ENCODE peak calls at places on chromosomes 7 and 10, in nine cellular contexts. One of them, this sample, is unnamed.

GRCh38 chr7:141533149-141533949 is 17.9 kb upstream of the AGK start:
- DNase-seq in right lobe of liver: no peak
- DNase-seq in IMR-90: peak
- DNase-seq in upper lobe of right lung: peak
- DNase-seq in brain microvascular endothelial cell: peak
- DNase-seq in neural progenitor cell: peak
- DNase-seq in AG04450: peak
- DNase-seq in dorsolateral prefrontal cortex: peak
- DNase-seq in vagina: no peak
- DNase-seq in this sample: no peak

GRCh38 chr10:35056686-35057085 is 33.5 kb downstream of the CUL2 start:
- DNase-seq in right lobe of liver: no peak
- DNase-seq in IMR-90: no peak
- DNase-seq in upper lobe of right lung: no peak
- DNase-seq in brain microvascular endothelial cell: no peak
- DNase-seq in neural progenitor cell: no peak
- DNase-seq in AG04450: no peak
- DNase-seq in dorsolateral prefrontal cortex: no peak
- DNase-seq in vagina: no peak
- DNase-seq in this sample: no peak

GRCh38 chr7:35565927-35566326 is 129.0 kb downstream of the HERPUD2 start:
- DNase-seq in right lobe of liver: no peak
- DNase-seq in IMR-90: no peak
- DNase-seq in upper lobe of right lung: no peak
- DNase-seq in brain microvascular endothelial cell: no peak
- DNase-seq in neural progenitor cell: no peak
- DNase-seq in AG04450: no peak
- DNase-seq in dorsolateral prefrontal cortex: no peak
- DNase-seq in vagina: no peak
- DNase-seq in this sample: no peak

GRCh38 chr10:112519129-112519761 is 72.2 kb downstream of the VTI1A start:
- DNase-seq in right lobe of liver: no peak
- DNase-seq in IMR-90: no peak
- DNase-seq in upper lobe of right lung: no peak
- DNase-seq in brain microvascular endothelial cell: no peak
- DNase-seq in neural progenitor cell: no peak
- DNase-seq in AG04450: no peak
- DNase-seq in dorsolateral prefrontal cortex: no peak
- DNase-seq in vagina: no peak
- DNase-seq in this sample: no peak

GRCh38 chr7:116401711-116402110 is 97.8 kb upstream of the CAV2 start:
- DNase-seq in right lobe of liver: no peak
- DNase-seq in IMR-90: no peak
- DNase-seq in upper lobe of right lung: no peak
- DNase-seq in brain microvascular endothelial cell: no peak
- DNase-seq in neural progenitor cell: no peak
- DNase-seq in AG04450: no peak
- DNase-seq in dorsolateral prefrontal cortex: no peak
- DNase-seq in vagina: no peak
- DNase-seq in this sample: no peak

GRCh38 chr7:99394188-99394502 is 14.3 kb downstream of the PDAP1 start:
- DNase-seq in right lobe of liver: no peak
- DNase-seq in IMR-90: no peak
- DNase-seq in upper lobe of right lung: no peak
- DNase-seq in brain microvascular endothelial cell: no peak
- DNase-seq in neural progenitor cell: no peak
- DNase-seq in AG04450: no peak
- DNase-seq in dorsolateral prefrontal cortex: no peak
- DNase-seq in vagina: no peak
- DNase-seq in this sample: no peak

GRCh38 chr7:56447864-56448693 is 331.9 kb upstream of the NUPR2 start:
- DNase-seq in right lobe of liver: no peak
- DNase-seq in IMR-90: no peak
- DNase-seq in upper lobe of right lung: no peak
- DNase-seq in brain microvascular endothelial cell: no peak
- DNase-seq in neural progenitor cell: no peak
- DNase-seq in AG04450: no peak
- DNase-seq in dorsolateral prefrontal cortex: no peak
- DNase-seq in vagina: no peak
- DNase-seq in this sample: peak

GRCh38 chr7:142487124-142487523 is 229.3 kb upstream of the PRSS58 start:
- DNase-seq in right lobe of liver: no peak
- DNase-seq in IMR-90: no peak
- DNase-seq in upper lobe of right lung: no peak
- DNase-seq in brain microvascular endothelial cell: no peak
- DNase-seq in neural progenitor cell: no peak
- DNase-seq in AG04450: no peak
- DNase-seq in dorsolateral prefrontal cortex: no peak
- DNase-seq in vagina: no peak
- DNase-seq in this sample: no peak

GRCh38 chr10:43267811-43268210 is 946 bp upstream of the RASGEF1A start:
- DNase-seq in right lobe of liver: no peak
- DNase-seq in IMR-90: no peak
- DNase-seq in upper lobe of right lung: no peak
- DNase-seq in brain microvascular endothelial cell: no peak
- DNase-seq in neural progenitor cell: no peak
- DNase-seq in AG04450: no peak
- DNase-seq in dorsolateral prefrontal cortex: no peak
- DNase-seq in vagina: no peak
- DNase-seq in this sample: no peak

GRCh38 chr10:29141761-29142160 is 147.1 kb upstream of the LYZL1 start:
- DNase-seq in right lobe of liver: no peak
- DNase-seq in IMR-90: no peak
- DNase-seq in upper lobe of right lung: no peak
- DNase-seq in brain microvascular endothelial cell: no peak
- DNase-seq in neural progenitor cell: no peak
- DNase-seq in AG04450: no peak
- DNase-seq in dorsolateral prefrontal cortex: no peak
- DNase-seq in vagina: no peak
- DNase-seq in this sample: no peak

GRCh38 chr10:31095677-31096076 is 64.0 kb upstream of the ZNF438 start:
- DNase-seq in right lobe of liver: no peak
- DNase-seq in IMR-90: no peak
- DNase-seq in upper lobe of right lung: no peak
- DNase-seq in brain microvascular endothelial cell: no peak
- DNase-seq in neural progenitor cell: no peak
- DNase-seq in AG04450: no peak
- DNase-seq in dorsolateral prefrontal cortex: no peak
- DNase-seq in vagina: no peak
- DNase-seq in this sample: no peak

GRCh38 chr10:111968624-111969023 is 214.9 kb downstream of the GPAM start:
- DNase-seq in right lobe of liver: no peak
- DNase-seq in IMR-90: no peak
- DNase-seq in upper lobe of right lung: no peak
- DNase-seq in brain microvascular endothelial cell: no peak
- DNase-seq in neural progenitor cell: no peak
- DNase-seq in AG04450: no peak
- DNase-seq in dorsolateral prefrontal cortex: no peak
- DNase-seq in vagina: no peak
- DNase-seq in this sample: no peak

GRCh38 chr10:12614390-12615003 is 265.1 kb downstream of the CAMK1D start:
- DNase-seq in right lobe of liver: no peak
- DNase-seq in IMR-90: no peak
- DNase-seq in upper lobe of right lung: no peak
- DNase-seq in brain microvascular endothelial cell: no peak
- DNase-seq in neural progenitor cell: no peak
- DNase-seq in AG04450: no peak
- DNase-seq in dorsolateral prefrontal cortex: no peak
- DNase-seq in vagina: no peak
- DNase-seq in this sample: no peak

GRCh38 chr7:38756521-38756920 is 125.3 kb upstream of the AMPH start:
- DNase-seq in right lobe of liver: no peak
- DNase-seq in IMR-90: peak
- DNase-seq in upper lobe of right lung: no peak
- DNase-seq in brain microvascular endothelial cell: peak
- DNase-seq in neural progenitor cell: no peak
- DNase-seq in AG04450: no peak
- DNase-seq in dorsolateral prefrontal cortex: no peak
- DNase-seq in vagina: no peak
- DNase-seq in this sample: no peak

GRCh38 chr7:29035044-29035740 is 77.1 kb upstream of the TRIL start:
- DNase-seq in right lobe of liver: no peak
- DNase-seq in IMR-90: peak
- DNase-seq in upper lobe of right lung: no peak
- DNase-seq in brain microvascular endothelial cell: peak
- DNase-seq in neural progenitor cell: no peak
- DNase-seq in AG04450: no peak
- DNase-seq in dorsolateral prefrontal cortex: no peak
- DNase-seq in vagina: no peak
- DNase-seq in this sample: no peak

GRCh38 chr7:1742555-1743303 is 72.7 kb downstream of the ELFN1 start:
- DNase-seq in right lobe of liver: no peak
- DNase-seq in IMR-90: peak
- DNase-seq in upper lobe of right lung: no peak
- DNase-seq in brain microvascular endothelial cell: peak
- DNase-seq in neural progenitor cell: no peak
- DNase-seq in AG04450: no peak
- DNase-seq in dorsolateral prefrontal cortex: no peak
- DNase-seq in vagina: no peak
- DNase-seq in this sample: no peak

DNA sequence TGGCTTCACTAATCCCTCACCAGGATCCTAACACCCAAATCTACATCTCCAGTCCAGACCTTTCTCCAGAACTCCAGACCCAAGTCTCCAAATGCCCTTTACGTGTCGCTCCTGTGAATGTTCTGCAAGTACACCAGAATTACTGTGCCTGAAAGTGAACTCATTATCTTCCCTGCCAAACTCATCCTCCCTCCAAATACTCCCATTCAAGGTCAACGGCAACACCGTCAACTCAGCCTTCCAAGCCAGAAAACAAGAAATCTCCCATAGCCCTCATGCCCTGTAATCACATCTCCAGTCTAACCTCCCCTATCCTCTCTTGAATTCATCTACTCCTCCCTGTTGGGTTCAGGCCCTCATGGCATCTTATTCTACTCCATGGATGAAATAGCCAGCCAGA is 12.3 kb downstream of the CREB3L2 start:
- DNase-seq in right lobe of liver: no peak
- DNase-seq in IMR-90: peak
- DNase-seq in upper lobe of right lung: no peak
- DNase-seq in brain microvascular endothelial cell: no peak
- DNase-seq in neural progenitor cell: no peak
- DNase-seq in AG04450: no peak
- DNase-seq in dorsolateral prefrontal cortex: no peak
- DNase-seq in vagina: no peak
- DNase-seq in this sample: no peak
- H3K27ac ChIP-seq in right lobe of liver: peak
- H3K27ac ChIP-seq in IMR-90: peak
- H3K27ac ChIP-seq in upper lobe of right lung: no peak
- H3K27ac ChIP-seq in brain microvascular endothelial cell: peak
- H3K27ac ChIP-seq in neural progenitor cell: no peak
- H3K27ac ChIP-seq in AG04450: peak
- H3K27ac ChIP-seq in dorsolateral prefrontal cortex: no peak
- H3K27ac ChIP-seq in vagina: peak
- H3K27ac ChIP-seq in this sample: peak

DNA sequence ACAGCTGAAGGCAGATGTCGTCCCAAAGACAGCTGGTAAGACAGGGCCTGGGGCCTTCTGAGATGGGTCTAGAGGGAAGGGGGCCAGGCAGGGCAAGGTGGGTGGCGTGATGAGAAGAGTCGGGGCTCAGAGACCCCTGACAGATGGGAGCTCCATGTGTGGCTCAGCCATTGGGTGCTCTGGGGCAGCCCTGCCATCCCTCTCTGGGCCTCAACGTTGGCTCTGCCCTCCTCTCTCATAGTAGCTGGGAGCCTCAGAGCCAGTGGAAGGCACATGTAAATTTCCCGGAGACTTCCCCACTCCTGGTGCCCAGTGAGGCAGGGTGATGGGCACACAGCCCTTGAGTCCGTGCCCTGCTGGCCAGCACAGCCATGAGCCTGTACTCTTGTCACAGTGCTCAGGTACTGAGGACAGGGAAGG is 1.8 kb downstream of the PPIF start:
- DNase-seq in right lobe of liver: no peak
- DNase-seq in IMR-90: no peak
- DNase-seq in upper lobe of right lung: peak
- DNase-seq in brain microvascular endothelial cell: no peak
- DNase-seq in neural progenitor cell: no peak
- DNase-seq in AG04450: no peak
- DNase-seq in dorsolateral prefrontal cortex: peak
- DNase-seq in vagina: peak
- DNase-seq in this sample: no peak
- H3K4me3 ChIP-seq in right lobe of liver: no peak
- H3K4me3 ChIP-seq in IMR-90: no peak
- H3K4me3 ChIP-seq in upper lobe of right lung: peak
- H3K4me3 ChIP-seq in brain microvascular endothelial cell: peak
- H3K4me3 ChIP-seq in neural progenitor cell: no peak
- H3K4me3 ChIP-seq in AG04450: peak
- H3K4me3 ChIP-seq in dorsolateral prefrontal cortex: no peak
- H3K4me3 ChIP-seq in vagina: no peak
- H3K4me3 ChIP-seq in this sample: no peak

DNA sequence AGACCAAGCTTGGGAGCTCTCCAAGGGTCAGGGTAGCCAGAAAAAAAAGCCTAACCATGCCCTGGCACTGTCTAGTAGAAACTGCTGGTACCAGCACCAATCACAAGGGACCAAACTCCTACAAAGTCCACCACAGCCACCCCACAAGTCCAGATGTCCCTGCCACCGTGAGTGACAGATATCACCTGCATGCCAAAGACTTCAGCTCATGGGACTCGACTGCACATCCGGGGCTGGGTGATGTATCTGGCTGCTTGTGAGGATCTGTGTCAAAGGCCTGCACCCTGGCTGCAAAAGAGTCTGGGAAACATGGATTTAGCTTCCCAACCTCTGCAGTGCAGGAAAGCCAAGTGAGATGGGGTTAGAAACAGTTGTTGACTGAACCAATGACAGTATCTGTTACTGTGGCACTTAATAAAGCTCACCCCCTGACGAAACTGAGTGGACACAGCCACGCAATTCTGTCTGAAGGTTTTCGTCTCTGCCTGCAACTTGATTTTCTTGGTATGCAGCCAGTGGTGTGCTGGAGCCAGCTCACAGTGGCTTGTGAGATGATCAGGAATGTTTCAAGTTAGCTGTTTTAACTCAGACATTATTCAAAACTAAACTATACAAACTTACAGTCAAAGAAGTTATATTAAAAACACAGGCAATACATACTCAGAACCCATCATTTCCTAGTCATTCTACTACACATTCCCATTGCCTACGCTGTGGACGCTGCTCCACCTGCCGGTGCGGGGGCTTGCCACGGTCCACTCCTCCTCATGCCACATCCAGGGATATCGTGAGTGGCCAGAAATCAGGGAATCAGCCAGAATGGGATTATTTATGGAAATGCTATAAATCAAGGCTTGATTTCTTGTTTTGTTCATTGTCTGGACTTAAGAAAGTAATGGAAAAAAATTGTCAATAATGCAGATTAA is 9.2 kb downstream of the ZNF488 start:
- DNase-seq in right lobe of liver: no peak
- DNase-seq in IMR-90: peak
- DNase-seq in upper lobe of right lung: no peak
- DNase-seq in brain microvascular endothelial cell: peak
- DNase-seq in neural progenitor cell: no peak
- DNase-seq in AG04450: peak
- DNase-seq in dorsolateral prefrontal cortex: no peak
- DNase-seq in vagina: peak
- DNase-seq in this sample: peak
- TF ChIP-seq CTCF in right lobe of liver: no peak
- TF ChIP-seq CTCF in IMR-90: no peak
- TF ChIP-seq CTCF in upper lobe of right lung: no peak
- TF ChIP-seq CTCF in brain microvascular endothelial cell: no peak
- TF ChIP-seq CTCF in neural progenitor cell: no peak
- TF ChIP-seq CTCF in AG04450: peak
- TF ChIP-seq CTCF in dorsolateral prefrontal cortex: no peak
- TF ChIP-seq CTCF in vagina: no peak
- TF ChIP-seq CTCF in this sample: no peak

GRCh38 chr7:82715344-82715743 is 271.8 kb upstream of the CACNA2D1 start:
- DNase-seq in right lobe of liver: no peak
- DNase-seq in IMR-90: no peak
- DNase-seq in upper lobe of right lung: no peak
- DNase-seq in brain microvascular endothelial cell: no peak
- DNase-seq in neural progenitor cell: no peak
- DNase-seq in AG04450: no peak
- DNase-seq in dorsolateral prefrontal cortex: no peak
- DNase-seq in vagina: no peak
- DNase-seq in this sample: no peak
- H3K27ac ChIP-seq in right lobe of liver: no peak
- H3K27ac ChIP-seq in IMR-90: no peak
- H3K27ac ChIP-seq in upper lobe of right lung: no peak
- H3K27ac ChIP-seq in brain microvascular endothelial cell: no peak
- H3K27ac ChIP-seq in neural progenitor cell: no peak
- H3K27ac ChIP-seq in AG04450: no peak
- H3K27ac ChIP-seq in dorsolateral prefrontal cortex: no peak
- H3K27ac ChIP-seq in vagina: no peak
- H3K27ac ChIP-seq in this sample: no peak

This sample was measured in ascending aorta.